ENCODE peak calls at places on chromosome 10, in four cellular contexts. I, Q, L and T are unnamed samples.

GRCh38 chr10:15211464-15211979 is 43.0 kb upstream of the NMT2 start:
- DNase-seq in Q (peak), I (no peak), L (no peak), T (no peak)

GRCh38 chr10:1824928-1825327 is 87.6 kb upstream of the ADARB2 start:
- DNase-seq in I (no peak), Q (no peak), L (no peak), T (no peak)

GRCh38 chr10:77168861-77169260 is 468.7 kb downstream of the KCNMA1 start:
- DNase-seq in L (no peak), Q (peak), I (no peak), T (peak)

GRCh38 chr10:11270135-11270857 is 252.6 kb downstream of the CELF2 start:
- DNase-seq in I (peak), L (peak), Q (peak), T (peak)

GRCh38 chr10:100327007-100327700 is 2.9 kb downstream of the PKD2L1 start:
- DNase-seq in L (no peak), Q (no peak), I (peak), T (no peak)

GRCh38 chr10:92075829-92076228 is 152.3 kb downstream of the BTAF1 start:
- DNase-seq in I (no peak), L (no peak), Q (no peak), T (no peak)

GRCh38 chr10:77588886-77589285 is 48.7 kb downstream of the KCNMA1 start:
- DNase-seq in Q (no peak), L (no peak), I (no peak), T (no peak)

GRCh38 chr10:37721100-37721499 is 136.3 kb downstream of the ZNF248 start:
- DNase-seq in L (no peak), Q (no peak), I (no peak), T (no peak)

GRCh38 chr10:13056461-13057077 is 43.4 kb upstream of the OPTN start:
- DNase-seq in I (no peak), L (peak), Q (no peak), T (peak)

GRCh38 chr10:23146069-23146657 is 45.9 kb upstream of the PTF1A start:
- DNase-seq in L (no peak), Q (no peak), I (no peak), T (no peak)

GRCh38 chr10:29461042-29461441 is 172.2 kb downstream of the LYZL1 start:
- DNase-seq in I (no peak), L (no peak), Q (no peak), T (no peak)

GRCh38 chr10:92173996-92174395 is 116.9 kb downstream of the CPEB3 start:
- DNase-seq in Q (no peak), L (no peak), I (no peak), T (no peak)

GRCh38 chr10:112778579-112778978 is 171.5 kb upstream of the TCF7L2 start:
- DNase-seq in L (no peak), I (no peak), Q (no peak), T (no peak)

GRCh38 chr10:74035324-74035723 is 37.4 kb downstream of the VCL start:
- DNase-seq in L (no peak), Q (no peak), I (no peak), T (no peak)
- TF ChIP-seq JUND in L (no peak), Q (no peak), I (no peak), T (no peak)

DNA sequence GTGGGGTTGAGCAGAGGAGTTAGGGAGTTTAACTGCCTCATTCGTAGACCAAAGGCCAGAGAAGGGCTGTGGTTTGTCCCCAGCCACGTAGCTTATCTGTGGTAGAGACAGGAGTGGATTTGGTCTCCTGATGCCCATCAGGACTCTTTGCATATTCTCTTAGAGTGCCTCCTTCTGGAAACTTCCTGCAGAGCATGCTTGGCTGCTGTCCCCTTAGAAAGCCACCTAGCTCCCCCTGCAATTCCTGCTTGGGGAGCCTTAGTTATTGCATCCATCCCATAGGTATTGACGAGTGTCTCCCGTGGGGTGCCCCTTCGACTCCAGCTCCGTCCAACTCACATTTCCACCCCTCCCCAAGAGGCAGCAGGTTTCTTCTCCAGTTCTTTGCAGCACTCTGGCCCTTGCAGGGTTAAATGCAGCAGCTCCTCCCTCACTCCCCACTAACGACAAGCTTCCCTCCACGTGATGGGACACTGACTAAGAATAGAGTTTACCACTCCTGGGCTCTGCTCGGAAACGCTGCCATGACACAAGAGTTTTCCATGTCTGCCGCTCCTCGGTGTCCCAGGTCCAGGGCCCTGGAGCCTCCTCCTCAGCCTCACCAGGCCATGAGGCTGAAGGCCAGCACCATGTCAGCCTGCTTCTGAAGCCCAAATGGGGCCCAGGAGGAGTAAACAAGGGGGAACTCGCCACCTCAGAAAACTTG is 147.8 kb upstream of the UNC5B start:
- DNase-seq in I (no peak), L (no peak), Q (no peak), T (no peak)
- TF ChIP-seq JUND in I (no peak), L (no peak), Q (no peak), T (no peak)

GRCh38 chr10:84822926-84823325 is 494.5 kb downstream of the CCSER2 start:
- DNase-seq in L (no peak), I (no peak), Q (no peak), T (no peak)
- TF ChIP-seq JUND in L (no peak), I (no peak), Q (no peak), T (no peak)

GRCh38 chr10:26468291-26468690 is 30.1 kb downstream of the APBB1IP start:
- DNase-seq in I (no peak), Q (no peak), L (no peak), T (no peak)
- TF ChIP-seq JUND in I (no peak), Q (no peak), L (no peak), T (no peak)

GRCh38 chr10:55283041-55283440 is 482.0 kb upstream of the PCDH15 start:
- DNase-seq in I (no peak), Q (no peak), L (no peak), T (no peak)

GRCh38 chr10:55287346-55287745 is 486.3 kb upstream of the PCDH15 start:
- DNase-seq in I (no peak), L (no peak), Q (no peak), T (peak)
- TF ChIP-seq JUND in I (no peak), L (no peak), Q (no peak), T (no peak)

GRCh38 chr10:4093438-4093837 is 308.4 kb upstream of the KLF6 start:
- DNase-seq in L (no peak), I (no peak), Q (no peak), T (no peak)
- TF ChIP-seq JUND in L (peak), I (no peak), Q (no peak), T (no peak)

DNA sequence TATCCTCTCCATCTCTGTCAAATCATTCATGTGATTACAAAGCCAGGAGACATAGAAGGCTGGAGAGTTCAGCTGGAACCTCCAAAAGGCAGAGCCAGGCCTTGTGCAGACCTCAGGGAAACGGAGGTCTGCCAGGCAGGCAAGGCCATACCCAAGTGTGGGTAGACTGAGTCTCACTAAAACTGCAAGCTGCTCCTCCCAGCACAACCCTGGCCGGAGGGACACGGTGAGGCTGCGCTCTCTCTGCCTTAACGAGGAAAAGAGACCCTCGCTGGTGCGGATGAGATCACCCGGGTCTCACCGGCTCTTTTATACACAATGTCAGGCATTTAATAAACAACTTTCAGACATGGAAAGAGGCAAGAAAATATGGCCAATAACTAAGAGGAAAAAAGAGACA is 66.1 kb upstream of the INPP5A start:
- DNase-seq in L (no peak), Q (no peak), I (no peak), T (no peak)
- TF ChIP-seq JUND in L (no peak), Q (no peak), I (no peak), T (no peak)

GRCh38 chr10:132509506-132510173 is 27.9 kb upstream of the INPP5A start:
- DNase-seq in Q (no peak), I (no peak), L (peak), T (no peak)
- TF ChIP-seq JUND in Q (no peak), I (no peak), L (no peak), T (no peak)